ENCODE peak calls at places on chromosome 20, in six cellular contexts. C is T-helper 1 cell; B is activated CD4-positive, alpha-beta T cell treated with anti-CD3 and anti-CD28 coated beads for 36 hours; H is T-helper 2 cell; A is left cardiac atrium; R is colonic mucosa. Z is an unnamed sample.

GRCh38 chr20:49887828-49888340 is 27.4 kb downstream of the SPATA2 start:
- DNase-seq in C (no peak), B (no peak), H (no peak), A (no peak), R (no peak), Z (no peak)

GRCh38 chr20:38321959-38322598 is 18.1 kb downstream of the BPI start:
- DNase-seq in C (no peak), B (peak), H (no peak), A (peak), R (no peak), Z (peak)

GRCh38 chr20:330233-331149 is 5.1 kb downstream of the SOX12 start:
- DNase-seq in C (peak), B (peak), H (peak), A (peak), R (no peak), Z (peak)

GRCh38 chr20:10314198-10314597 is 95.6 kb downstream of the SNAP25 start:
- DNase-seq in C (no peak), B (no peak), H (no peak), A (no peak), R (no peak), Z (no peak)

GRCh38 chr20:1292620-1293019 is 26.5 kb downstream of the SNPH start:
- DNase-seq in C (no peak), B (no peak), H (no peak), A (no peak), R (no peak), Z (no peak)

GRCh38 chr20:53805895-53806384 is 212.3 kb upstream of the ZNF217 start:
- DNase-seq in C (no peak), B (no peak), H (no peak), A (no peak), R (peak), Z (no peak)

GRCh38 chr20:7226156-7226555 is 458.7 kb downstream of the BMP2 start:
- DNase-seq in C (no peak), B (no peak), H (no peak), A (no peak), R (no peak), Z (no peak)

GRCh38 chr20:49384437-49385434 is 97.7 kb downstream of the KCNB1 start:
- DNase-seq in C (peak), B (peak), H (peak), A (peak), R (peak), Z (peak)

GRCh38 chr20:8967641-8968245 is 101.1 kb upstream of the PLCB4 start:
- DNase-seq in C (no peak), B (no peak), H (no peak), A (no peak), R (no peak), Z (no peak)

GRCh38 chr20:32982617-32983458 is 21.4 kb downstream of the SUN5 start:
- DNase-seq in C (no peak), B (no peak), H (no peak), A (peak), R (no peak), Z (peak)

GRCh38 chr20:47502271-47502730 is 614 bp downstream of the NCOA3 start:
- DNase-seq in C (no peak), B (peak), H (no peak), A (no peak), R (peak), Z (peak)

Z was measured in small intestine.